ENCODE peak calls at places on chromosomes 11 and 22, in six cellular contexts. M is breast epithelium, D is spleen, I is sigmoid colon, W is transverse colon, C is Panc1. U is an unnamed sample.

GRCh38 chr11:35014352-35014751 is 97.9 kb downstream of the PDHX start:
- DNase-seq in M (no peak), I (no peak), C (no peak), W (no peak), D (no peak), U (no peak)

GRCh38 chr11:121722431-121723256 is 269.9 kb upstream of the SORL1-AS1 start:
- DNase-seq in I (peak), W (peak), M (peak), D (no peak), C (no peak), U (no peak)

GRCh38 chr11:86678823-86679222 is 6.4 kb upstream of the ME3 start:
- DNase-seq in I (no peak), W (no peak), C (no peak), D (no peak), M (no peak), U (no peak)

GRCh38 chr11:122743949-122744876 is 88.7 kb downstream of the UBASH3B start:
- DNase-seq in M (no peak), D (peak), I (peak), C (no peak), W (peak), U (peak)

GRCh38 chr11:31560842-31561476 is 51.4 kb downstream of the ELP4 start:
- DNase-seq in C (no peak), D (no peak), I (no peak), M (no peak), W (no peak), U (no peak)

GRCh38 chr11:12258451-12258850 is 118.9 kb upstream of the PARVA start:
- DNase-seq in C (no peak), I (no peak), W (no peak), M (no peak), D (no peak), U (no peak)

GRCh38 chr22:48393041-48393370 is 1434.7 kb downstream of the BRD1 start:
- DNase-seq in W (no peak), M (no peak), C (no peak), D (no peak), I (no peak), U (no peak)

GRCh38 chr11:67572747-67573419 is 10.7 kb upstream of the GSTP1 start:
- DNase-seq in M (peak), C (no peak), D (peak), I (peak), W (peak), U (no peak)

GRCh38 chr11:114172871-114173444 is 113.4 kb downstream of the ZBTB16 start:
- DNase-seq in C (no peak), W (no peak), I (no peak), M (no peak), D (no peak), U (no peak)

GRCh38 chr11:94895451-94895850 is 77.9 kb downstream of the CWC15 start:
- DNase-seq in C (no peak), I (no peak), D (no peak), M (no peak), W (no peak), U (no peak)

GRCh38 chr22:32668254-32669094 is 133.0 kb upstream of the TIMP3 start:
- DNase-seq in M (no peak), I (no peak), D (no peak), C (no peak), W (no peak), U (no peak)

GRCh38 chr11:83938148-83938547 is 652.0 kb upstream of the CCDC90B start:
- DNase-seq in W (no peak), I (no peak), C (no peak), D (no peak), M (no peak), U (no peak)

GRCh38 chr22:37735054-37735453 is 38.2 kb downstream of the TRIOBP start:
- DNase-seq in I (peak), C (no peak), M (no peak), D (no peak), W (no peak), U (no peak)

GRCh38 chr11:62374801-62375200 is 37.6 kb downstream of the ASRGL1 start:
- DNase-seq in I (no peak), M (no peak), C (no peak), D (no peak), W (no peak), U (no peak)

GRCh38 chr22:22156716-22157499 is 87.7 kb upstream of the VPREB1 start:
- DNase-seq in I (no peak), M (no peak), W (peak), C (no peak), D (peak), U (peak)

GRCh38 chr11:23903044-23903704 is 593.7 kb upstream of the LUZP2 start:
- DNase-seq in M (no peak), C (peak), D (no peak), I (no peak), W (no peak), U (no peak)

GRCh38 chr11:2893021-2893528 is 7.5 kb upstream of the CDKN1C start:
- DNase-seq in I (no peak), W (no peak), D (no peak), M (no peak), C (no peak), U (no peak)

GRCh38 chr11:2891901-2892214 is 6.3 kb upstream of the CDKN1C start:
- DNase-seq in M (no peak), C (no peak), D (no peak), I (no peak), W (no peak), U (no peak)

GRCh38 chr11:2893935-2894334 is 8.4 kb upstream of the CDKN1C start:
- DNase-seq in C (no peak), I (no peak), M (no peak), W (no peak), D (no peak), U (no peak)

GRCh38 chr11:2891291-2891690 is 5.7 kb upstream of the CDKN1C start:
- DNase-seq in C (no peak), W (no peak), I (no peak), D (no peak), M (no peak), U (no peak)

DNA sequence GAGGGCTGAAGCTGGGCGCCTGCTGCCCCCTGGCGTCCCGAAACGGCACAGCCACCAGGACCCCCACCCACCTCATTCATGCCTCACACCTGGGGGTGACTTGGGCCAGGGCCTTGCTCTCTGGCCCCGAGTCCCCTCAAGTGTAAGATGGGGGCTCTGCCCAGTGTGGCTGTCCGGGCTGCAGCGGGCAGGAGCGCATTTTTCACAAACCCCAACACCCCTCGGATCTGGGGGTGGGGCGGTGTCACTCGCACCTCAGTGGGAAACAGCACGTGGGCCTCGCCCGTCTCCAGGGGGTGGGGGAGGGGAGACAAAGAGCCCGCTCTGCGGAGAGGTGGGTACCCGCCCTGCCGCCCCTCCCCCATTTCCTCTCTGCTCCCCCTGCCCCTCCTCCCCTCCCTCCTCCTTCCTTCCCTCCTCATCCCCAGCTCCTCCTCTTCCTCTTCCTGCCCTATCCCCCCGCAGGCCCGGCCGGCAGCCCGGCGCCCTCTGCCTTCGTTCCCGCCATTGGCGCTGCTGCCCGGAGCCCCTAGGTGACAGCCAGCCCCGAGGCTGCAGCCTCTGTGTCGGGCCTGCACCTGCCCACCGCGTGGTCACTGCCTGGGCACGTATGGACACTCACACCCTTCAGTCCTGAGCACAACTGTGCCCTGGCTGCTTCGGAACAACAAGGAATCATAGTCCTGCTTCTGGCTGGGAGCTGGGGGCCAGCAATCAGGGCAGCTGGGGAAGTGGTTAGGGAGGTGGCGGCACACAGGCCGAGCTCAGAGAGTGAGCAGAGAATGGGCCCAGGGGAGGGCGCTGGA is 6.8 kb upstream of the CDKN1C start:
- DNase-seq in D (peak), C (no peak), W (peak), M (no peak), I (peak), U (peak)
- TF ChIP-seq POLR2AphosphoS5 in D (peak), C (peak), W (no peak), M (no peak), I (no peak), U (no peak)

GRCh38 chr11:28833670-28834069 is 725.5 kb downstream of the METTL15 start:
- DNase-seq in M (no peak), I (no peak), D (no peak), C (no peak), W (no peak), U (no peak)
- TF ChIP-seq POLR2AphosphoS5 in M (no peak), I (no peak), D (no peak), C (no peak), W (no peak), U (no peak)

GRCh38 chr11:75330279-75330678 is 21.2 kb downstream of the ARRB1 start:
- DNase-seq in C (no peak), M (no peak), W (peak), D (no peak), I (no peak), U (no peak)

GRCh38 chr11:75326439-75326810 is 25.0 kb downstream of the ARRB1 start:
- DNase-seq in M (no peak), W (no peak), I (no peak), C (no peak), D (no peak), U (no peak)

GRCh38 chr11:75325713-75326438 is 25.6 kb downstream of the ARRB1 start:
- DNase-seq in W (no peak), D (no peak), C (peak), I (peak), M (no peak), U (no peak)

GRCh38 chr11:75324740-75325139 is 26.7 kb downstream of the ARRB1 start:
- DNase-seq in C (no peak), W (no peak), M (no peak), D (no peak), I (no peak), U (no peak)

GRCh38 chr11:75328426-75329277 is 22.8 kb downstream of the ARRB1 start:
- DNase-seq in M (peak), W (peak), I (peak), D (peak), C (peak), U (no peak)
- TF ChIP-seq POLR2AphosphoS5 in M (no peak), W (no peak), I (peak), D (no peak), C (no peak), U (no peak)

GRCh38 chr22:31344369-31345330 is 1.5 kb downstream of the PATZ1 start:
- DNase-seq in I (peak), M (peak), D (peak), W (peak), C (no peak), U (no peak)

GRCh38 chr22:31346255-31346732 is at the start of gene PATZ1:
- DNase-seq in I (peak), D (peak), W (peak), M (peak), C (no peak), U (peak)

GRCh38 chr22:31347251-31348008 is 1.3 kb upstream of the PATZ1 start:
- DNase-seq in C (no peak), I (peak), D (peak), M (peak), W (peak), U (peak)

GRCh38 chr22:31346733-31347250 is 646 bp upstream of the PATZ1 start:
- DNase-seq in M (peak), I (peak), W (peak), C (no peak), D (peak), U (peak)

DNA sequence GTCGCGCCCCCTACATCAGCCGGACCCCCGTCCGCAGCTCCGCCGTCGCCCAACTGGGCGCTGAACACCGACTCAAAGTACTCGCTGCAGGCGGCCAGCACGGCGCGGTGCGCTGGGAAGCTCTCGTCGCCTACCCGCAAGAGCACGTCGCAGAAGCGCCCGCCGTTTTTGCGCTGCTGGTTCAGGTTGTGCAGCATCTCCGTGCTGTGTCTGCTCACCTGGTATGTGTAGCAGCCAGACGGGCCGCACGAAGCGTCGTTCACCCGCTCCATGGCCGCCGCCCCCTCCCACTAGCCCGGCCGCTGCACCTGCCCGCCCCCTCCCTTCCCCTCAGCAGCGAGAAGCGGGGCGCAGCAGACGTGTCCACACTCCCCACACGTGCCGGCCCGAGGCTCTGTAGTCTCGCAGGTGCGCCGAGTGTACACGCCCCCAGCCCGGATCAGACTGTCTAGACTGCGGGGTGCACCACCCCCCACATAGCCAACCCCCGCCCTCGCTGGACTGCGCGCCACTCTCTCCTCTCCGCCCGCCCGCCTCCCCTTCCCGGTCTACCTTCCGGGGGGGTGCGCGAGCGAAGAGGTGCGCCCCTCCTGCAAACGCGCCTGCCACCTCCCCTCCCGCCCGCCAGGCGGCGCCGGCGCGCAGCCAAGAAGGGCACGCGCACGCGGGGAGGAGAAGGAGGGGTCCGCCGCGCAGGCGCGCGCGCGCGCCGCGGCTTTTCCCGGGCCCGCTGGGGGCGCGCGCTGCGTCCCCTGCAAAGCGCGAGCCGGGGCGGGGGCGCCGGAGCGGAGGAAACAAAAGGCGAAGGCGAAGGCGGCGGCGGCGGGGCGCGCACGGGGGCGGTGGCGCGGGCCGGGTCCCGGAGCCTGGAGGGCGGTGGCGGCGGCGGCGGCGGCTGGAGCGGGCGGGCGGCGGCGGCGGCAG is 553 bp downstream of the PATZ1 start:
- DNase-seq in C (no peak), W (peak), I (peak), D (peak), M (peak), U (peak)
- TF ChIP-seq POLR2AphosphoS5 in C (peak), W (no peak), I (no peak), D (peak), M (no peak), U (peak)

U was measured in GM12892.